ENCODE peak calls at places on chromosome 10, in ten cellular contexts. J, Y, T, K, C, W, M, I, H and F are unnamed samples.

GRCh38 chr10:32207544-32207943 is 139.4 kb downstream of the EPC1 start:
- DNase-seq in J (no peak), Y (peak; percentile 33), T (peak; percentile 24), K (no peak), C (peak; percentile 73), W (peak; percentile 72), M (peak; percentile 45), I (peak; percentile 52), H (peak; percentile 56), F (peak; percentile 63)

GRCh38 chr10:24120651-24121050 is 88.3 kb upstream of the KIAA1217 start:
- DNase-seq in J (no peak), Y (no peak), T (no peak), K (no peak), C (no peak), W (no peak), M (no peak), I (no peak), H (no peak), F (no peak)

GRCh38 chr10:8060704-8061121 is 6.2 kb downstream of the GATA3 start:
- DNase-seq in J (no peak), Y (no peak), T (no peak), K (no peak), C (no peak), W (no peak), M (no peak), I (no peak), H (no peak), F (no peak)

GRCh38 chr10:48976208-48976607 is 36.6 kb upstream of the LRRC18 start:
- DNase-seq in J (no peak), Y (no peak), T (no peak), K (no peak), C (no peak), W (peak; percentile 28), M (peak; percentile 3), I (peak; percentile 16), H (peak; percentile 6), F (peak; percentile 1)

GRCh38 chr10:28810062-28810870 is 132.9 kb downstream of the BAMBI start:
- DNase-seq in J (no peak), Y (no peak), T (no peak), K (no peak), C (no peak), W (no peak), M (no peak), I (no peak), H (no peak), F (peak; percentile 14)

GRCh38 chr10:114458955-114459354 is 54.7 kb upstream of the AFAP1L2 start:
- DNase-seq in J (no peak), Y (no peak), T (peak; percentile 45), K (no peak), C (peak; percentile 50), W (peak; percentile 56), M (peak; percentile 24), I (no peak), H (peak; percentile 48), F (peak; percentile 26)

GRCh38 chr10:78524941-78525340 is 491.3 kb downstream of the RPS24 start:
- DNase-seq in J (no peak), Y (no peak), T (no peak), K (no peak), C (no peak), W (no peak), M (no peak), I (no peak), H (no peak), F (no peak)

GRCh38 chr10:102120142-102120986 is at the start of gene LDB1:
- DNase-seq in J (no peak), Y (peak; percentile 76), T (peak; percentile 81), K (peak; percentile 76), C (peak; percentile 81), W (peak; percentile 89), M (peak; percentile 80), I (peak; percentile 72), H (peak; percentile 92), F (peak; percentile 78)

GRCh38 chr10:68088744-68089143 is 13.7 kb upstream of the HERC4 start:
- DNase-seq in J (no peak), Y (peak; percentile 83), T (no peak), K (no peak), C (no peak), W (no peak), M (no peak), I (peak; percentile 30), H (peak; percentile 41), F (peak; percentile 61)

GRCh38 chr10:34884272-34884952 is 69.3 kb upstream of the PARD3 start:
- DNase-seq in J (no peak), Y (no peak), T (no peak), K (no peak), C (no peak), W (no peak), M (no peak), I (no peak), H (no peak), F (no peak)

GRCh38 chr10:50403074-50403473 is 151.8 kb upstream of the ASAH2 start:
- DNase-seq in J (no peak), Y (no peak), T (no peak), K (no peak), C (no peak), W (no peak), M (no peak), I (no peak), H (no peak), F (no peak)

GRCh38 chr10:20853276-20853675 is 43.8 kb downstream of the NEBL start:
- DNase-seq in J (no peak), Y (no peak), T (no peak), K (no peak), C (no peak), W (no peak), M (no peak), I (no peak), H (no peak), F (no peak)

GRCh38 chr10:20855398-20856038 is 41.6 kb downstream of the NEBL start:
- DNase-seq in J (no peak), Y (peak; percentile 29), T (no peak), K (no peak), C (no peak), W (peak; percentile 34), M (peak; percentile 50), I (peak; percentile 54), H (peak; percentile 64), F (peak; percentile 64)

GRCh38 chr10:20858292-20859124 is 38.6 kb downstream of the NEBL start:
- DNase-seq in J (peak; percentile 3), Y (peak; percentile 33), T (no peak), K (no peak), C (no peak), W (peak; percentile 41), M (peak; percentile 64), I (peak; percentile 65), H (peak; percentile 69), F (peak; percentile 78)

GRCh38 chr10:20852303-20852702 is 44.8 kb downstream of the NEBL start:
- DNase-seq in J (no peak), Y (no peak), T (no peak), K (no peak), C (no peak), W (no peak), M (no peak), I (no peak), H (no peak), F (no peak)

DNA sequence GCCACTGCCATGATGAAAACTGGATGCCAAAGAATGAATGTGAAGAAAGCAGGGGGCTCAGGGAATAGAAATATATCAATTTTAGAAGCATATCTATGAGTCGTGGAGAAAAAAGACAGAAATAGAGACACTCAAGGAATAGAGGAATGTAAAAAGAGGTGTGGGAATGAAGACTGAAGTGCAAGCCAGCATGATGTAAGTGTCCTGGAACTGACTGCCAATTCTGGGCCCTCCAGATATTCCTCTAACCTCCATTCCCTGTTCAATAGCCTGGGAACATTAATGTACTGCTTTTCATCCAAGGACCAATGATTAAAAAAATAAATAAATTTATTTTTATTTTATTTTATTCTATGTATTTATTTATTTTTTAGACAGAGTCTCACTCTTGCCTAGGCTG is 40.6 kb downstream of the NEBL start:
- DNase-seq in J (no peak), Y (no peak), T (no peak), K (no peak), C (no peak), W (no peak), M (no peak), I (no peak), H (no peak), F (no peak)
- H3K4me3 ChIP-seq in J (no peak overlapping the region), Y (no peak overlapping the region), T (no peak overlapping the region), K (no peak overlapping the region), C (no peak overlapping the region), W (no peak overlapping the region), M (no peak overlapping the region), I (no peak overlapping the region), H (no peak overlapping the region), F (no peak overlapping the region)

DNA sequence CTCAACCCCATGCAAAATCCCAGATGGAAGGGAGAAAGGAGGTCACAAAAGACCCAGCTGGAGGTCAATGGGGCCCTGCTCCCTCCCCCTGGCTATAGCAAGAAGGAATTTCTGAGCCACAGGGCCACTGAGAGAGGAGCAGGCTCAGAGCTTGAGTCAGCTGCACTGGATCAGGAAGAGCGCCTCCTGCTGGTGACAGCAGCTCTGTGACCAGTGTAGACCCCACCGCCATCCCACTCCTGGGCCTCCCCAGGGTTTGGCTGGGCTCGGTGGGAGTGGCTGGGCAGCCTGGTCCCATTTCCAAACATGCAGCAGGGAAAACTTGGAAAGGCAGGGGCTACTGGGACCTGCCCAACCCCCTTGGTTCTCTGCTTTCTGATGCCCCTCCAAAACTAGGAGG is 31.5 kb upstream of the PRLHR start:
- DNase-seq in J (no peak), Y (no peak), T (no peak), K (no peak), C (no peak), W (no peak), M (no peak), I (no peak), H (no peak), F (no peak)
- TF ChIP-seq CTCF in J (peak; percentile 36), Y (no peak), T (no peak), K (no peak), C (peak; percentile 12), W (peak; percentile 8), M (no peak), I (no peak), H (peak; percentile 22), F (peak; percentile 9)

GRCh38 chr10:129677377-129677927 is 210.4 kb downstream of the MGMT start:
- DNase-seq in J (no peak), Y (no peak), T (no peak), K (no peak), C (no peak), W (no peak), M (no peak), I (no peak), H (no peak), F (no peak)
- H3K4me3 ChIP-seq in J (no peak overlapping the region), Y (no peak overlapping the region), T (no peak overlapping the region), K (no peak overlapping the region), C (no peak overlapping the region), W (no peak overlapping the region), M (no peak overlapping the region), I (no peak overlapping the region), H (no peak overlapping the region), F (no peak overlapping the region)

DNA sequence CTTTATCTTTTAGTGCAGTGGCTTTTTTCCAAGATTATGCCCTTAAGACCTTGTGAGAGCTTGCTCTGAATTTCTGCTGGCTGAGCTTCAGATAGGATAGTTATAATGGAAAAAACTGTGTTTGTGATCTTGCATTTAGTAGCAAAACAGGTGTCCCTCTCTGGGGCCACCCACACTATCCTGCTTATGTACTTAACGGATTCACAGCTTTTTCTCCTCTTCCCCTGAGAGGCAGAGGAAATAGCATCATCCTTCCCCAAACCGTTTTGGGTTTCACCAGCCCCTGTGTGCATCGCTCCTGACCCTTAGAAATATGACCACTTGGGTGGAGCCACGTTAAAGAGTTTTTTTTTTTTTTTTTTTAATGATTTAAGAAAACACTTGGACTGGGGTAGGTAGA is 101.2 kb downstream of the RAB18 start:
- DNase-seq in J (no peak), Y (no peak), T (no peak), K (no peak), C (no peak), W (no peak), M (no peak), I (no peak), H (no peak), F (no peak)
- TF ChIP-seq CTCF in J (no peak), Y (no peak), T (no peak), K (no peak), C (no peak), W (no peak), M (no peak), I (no peak), H (no peak), F (no peak)